ENCODE peak calls at places on chromosomes 6 and 20, in seven cellular contexts. One of them, this sample, is unnamed.

GRCh38 chr20:45445805-45446562 is 23.6 kb upstream of the WFDC2 start:
- DNase-seq in NCI-H2081: peak
- DNase-seq in upper lobe of right lung: no peak
- DNase-seq in spleen: no peak
- DNase-seq in lower lobe of right lung: no peak
- DNase-seq in brain microvascular endothelial cell: no peak
- DNase-seq in germinal center: peak
- DNase-seq in this sample: peak

GRCh38 chr20:2089447-2089846 is 12.2 kb upstream of the STK35 start:
- DNase-seq in spleen: no peak
- DNase-seq in lower lobe of right lung: no peak
- DNase-seq in brain microvascular endothelial cell: no peak
- DNase-seq in germinal center: no peak
- DNase-seq in upper lobe of right lung: no peak
- DNase-seq in NCI-H2081: no peak
- DNase-seq in this sample: no peak

GRCh38 chr20:48597521-48598302 is 230.1 kb downstream of the PREX1 start:
- DNase-seq in spleen: no peak
- DNase-seq in NCI-H2081: no peak
- DNase-seq in germinal center: no peak
- DNase-seq in upper lobe of right lung: peak
- DNase-seq in lower lobe of right lung: peak
- DNase-seq in brain microvascular endothelial cell: no peak
- DNase-seq in this sample: no peak

GRCh38 chr6:21811484-21811883 is 217.9 kb downstream of the SOX4 start:
- DNase-seq in NCI-H2081: no peak
- DNase-seq in brain microvascular endothelial cell: no peak
- DNase-seq in spleen: no peak
- DNase-seq in germinal center: no peak
- DNase-seq in upper lobe of right lung: no peak
- DNase-seq in lower lobe of right lung: no peak
- DNase-seq in this sample: no peak

GRCh38 chr6:30720738-30721197 is 616 bp downstream of the TUBB start:
- DNase-seq in brain microvascular endothelial cell: no peak
- DNase-seq in spleen: peak
- DNase-seq in NCI-H2081: peak
- DNase-seq in germinal center: peak
- DNase-seq in lower lobe of right lung: peak
- DNase-seq in upper lobe of right lung: peak
- DNase-seq in this sample: peak

GRCh38 chr6:131754715-131755567 is 44.1 kb upstream of the CTAGE9 start:
- DNase-seq in upper lobe of right lung: no peak
- DNase-seq in spleen: no peak
- DNase-seq in brain microvascular endothelial cell: peak
- DNase-seq in germinal center: no peak
- DNase-seq in lower lobe of right lung: no peak
- DNase-seq in NCI-H2081: no peak
- DNase-seq in this sample: no peak

GRCh38 chr20:62949887-62950286 is 2.6 kb upstream of the SLC17A9 start:
- DNase-seq in NCI-H2081: no peak
- DNase-seq in lower lobe of right lung: peak
- DNase-seq in brain microvascular endothelial cell: no peak
- DNase-seq in upper lobe of right lung: no peak
- DNase-seq in germinal center: no peak
- DNase-seq in spleen: peak
- DNase-seq in this sample: peak

GRCh38 chr20:41830702-41831101 is 212.5 kb upstream of the CHD6 start:
- DNase-seq in upper lobe of right lung: no peak
- DNase-seq in NCI-H2081: no peak
- DNase-seq in germinal center: no peak
- DNase-seq in brain microvascular endothelial cell: no peak
- DNase-seq in lower lobe of right lung: no peak
- DNase-seq in spleen: no peak
- DNase-seq in this sample: no peak

GRCh38 chr6:144296973-144297372 is 11.8 kb downstream of the UTRN start:
- DNase-seq in lower lobe of right lung: no peak
- DNase-seq in brain microvascular endothelial cell: no peak
- DNase-seq in upper lobe of right lung: no peak
- DNase-seq in spleen: no peak
- DNase-seq in NCI-H2081: no peak
- DNase-seq in germinal center: no peak
- DNase-seq in this sample: no peak

GRCh38 chr6:14004258-14004657 is 79.5 kb downstream of the RNF182 start:
- DNase-seq in upper lobe of right lung: no peak
- DNase-seq in spleen: no peak
- DNase-seq in germinal center: no peak
- DNase-seq in lower lobe of right lung: no peak
- DNase-seq in brain microvascular endothelial cell: no peak
- DNase-seq in NCI-H2081: no peak
- DNase-seq in this sample: no peak

GRCh38 chr20:11108102-11108842 is 434.5 kb upstream of the JAG1 start:
- DNase-seq in lower lobe of right lung: no peak
- DNase-seq in spleen: no peak
- DNase-seq in brain microvascular endothelial cell: peak
- DNase-seq in NCI-H2081: no peak
- DNase-seq in upper lobe of right lung: no peak
- DNase-seq in germinal center: no peak
- DNase-seq in this sample: no peak

GRCh38 chr20:62614961-62615680 is 27.2 kb upstream of the SLCO4A1 start:
- DNase-seq in spleen: no peak
- DNase-seq in lower lobe of right lung: no peak
- DNase-seq in NCI-H2081: no peak
- DNase-seq in brain microvascular endothelial cell: no peak
- DNase-seq in upper lobe of right lung: no peak
- DNase-seq in germinal center: no peak
- DNase-seq in this sample: no peak

GRCh38 chr20:19210426-19211155 is 1.9 kb upstream of the SLC24A3 start:
- DNase-seq in lower lobe of right lung: no peak
- DNase-seq in spleen: no peak
- DNase-seq in brain microvascular endothelial cell: no peak
- DNase-seq in germinal center: no peak
- DNase-seq in NCI-H2081: no peak
- DNase-seq in upper lobe of right lung: no peak
- DNase-seq in this sample: no peak

GRCh38 chr6:136158971-136159370 is 91.1 kb downstream of the MTFR2 start:
- DNase-seq in upper lobe of right lung: no peak
- DNase-seq in NCI-H2081: no peak
- DNase-seq in lower lobe of right lung: no peak
- DNase-seq in germinal center: no peak
- DNase-seq in spleen: no peak
- DNase-seq in brain microvascular endothelial cell: no peak
- DNase-seq in this sample: no peak

GRCh38 chr6:8066108-8066507 is 1.9 kb upstream of the BLOC1S5 start:
- DNase-seq in spleen: no peak
- DNase-seq in germinal center: no peak
- DNase-seq in upper lobe of right lung: no peak
- DNase-seq in lower lobe of right lung: no peak
- DNase-seq in NCI-H2081: no peak
- DNase-seq in brain microvascular endothelial cell: no peak
- DNase-seq in this sample: no peak

GRCh38 chr6:49072146-49072545 is 390.9 kb downstream of the MMUT start:
- DNase-seq in NCI-H2081: no peak
- DNase-seq in spleen: no peak
- DNase-seq in upper lobe of right lung: no peak
- DNase-seq in brain microvascular endothelial cell: no peak
- DNase-seq in germinal center: no peak
- DNase-seq in lower lobe of right lung: no peak
- DNase-seq in this sample: no peak

GRCh38 chr20:58778774-58779173 is 71.9 kb downstream of the GNAS-AS1 start:
- DNase-seq in lower lobe of right lung: no peak
- DNase-seq in NCI-H2081: no peak
- DNase-seq in germinal center: no peak
- DNase-seq in brain microvascular endothelial cell: no peak
- DNase-seq in upper lobe of right lung: peak
- DNase-seq in spleen: no peak
- DNase-seq in this sample: no peak

GRCh38 chr6:108020438-108021116 is 54.0 kb downstream of the OSTM1 start:
- DNase-seq in brain microvascular endothelial cell: no peak
- DNase-seq in spleen: no peak
- DNase-seq in lower lobe of right lung: no peak
- DNase-seq in NCI-H2081: no peak
- DNase-seq in upper lobe of right lung: no peak
- DNase-seq in germinal center: no peak
- DNase-seq in this sample: no peak

GRCh38 chr20:1933465-1933870 is 38.3 kb downstream of the SIRPA start:
- DNase-seq in upper lobe of right lung: no peak
- DNase-seq in germinal center: no peak
- DNase-seq in spleen: no peak
- DNase-seq in lower lobe of right lung: no peak
- DNase-seq in brain microvascular endothelial cell: no peak
- DNase-seq in NCI-H2081: no peak
- DNase-seq in this sample: no peak

GRCh38 chr20:39660251-39660650 is 698.1 kb downstream of the DHX35 start:
- DNase-seq in brain microvascular endothelial cell: peak
- DNase-seq in upper lobe of right lung: no peak
- DNase-seq in NCI-H2081: no peak
- DNase-seq in germinal center: no peak
- DNase-seq in lower lobe of right lung: no peak
- DNase-seq in spleen: no peak
- DNase-seq in this sample: no peak

GRCh38 chr6:49522710-49523593 is 23.2 kb downstream of the GLYATL3 start:
- DNase-seq in spleen: no peak
- DNase-seq in germinal center: no peak
- DNase-seq in upper lobe of right lung: no peak
- DNase-seq in brain microvascular endothelial cell: no peak
- DNase-seq in lower lobe of right lung: no peak
- DNase-seq in NCI-H2081: peak
- DNase-seq in this sample: peak

GRCh38 chr20:61780066-61780465 is 285.6 kb downstream of the TAF4 start:
- DNase-seq in NCI-H2081: no peak
- DNase-seq in germinal center: no peak
- DNase-seq in spleen: peak
- DNase-seq in upper lobe of right lung: no peak
- DNase-seq in brain microvascular endothelial cell: no peak
- DNase-seq in lower lobe of right lung: peak
- DNase-seq in this sample: no peak

GRCh38 chr20:7257719-7258466 is 490.4 kb downstream of the BMP2 start:
- DNase-seq in NCI-H2081: no peak
- DNase-seq in brain microvascular endothelial cell: no peak
- DNase-seq in germinal center: no peak
- DNase-seq in spleen: no peak
- DNase-seq in lower lobe of right lung: no peak
- DNase-seq in upper lobe of right lung: no peak
- DNase-seq in this sample: no peak

GRCh38 chr6:93418113-93418447 is 1.3 kb downstream of the EPHA7 start:
- DNase-seq in lower lobe of right lung: no peak
- DNase-seq in germinal center: no peak
- DNase-seq in brain microvascular endothelial cell: no peak
- DNase-seq in NCI-H2081: no peak
- DNase-seq in spleen: no peak
- DNase-seq in upper lobe of right lung: no peak
- DNase-seq in this sample: no peak

GRCh38 chr6:53725791-53726575 is 60.4 kb upstream of the KLHL31 start:
- DNase-seq in lower lobe of right lung: peak
- DNase-seq in germinal center: peak
- DNase-seq in NCI-H2081: peak
- DNase-seq in upper lobe of right lung: peak
- DNase-seq in spleen: peak
- DNase-seq in brain microvascular endothelial cell: peak
- DNase-seq in this sample: peak

GRCh38 chr6:41596807-41597206 is 41.5 kb upstream of the MDFI start:
- DNase-seq in brain microvascular endothelial cell: no peak
- DNase-seq in upper lobe of right lung: no peak
- DNase-seq in lower lobe of right lung: peak
- DNase-seq in NCI-H2081: no peak
- DNase-seq in germinal center: no peak
- DNase-seq in spleen: no peak
- DNase-seq in this sample: peak

GRCh38 chr6:45187841-45188240 is 140.3 kb upstream of the RUNX2 start:
- DNase-seq in spleen: no peak
- DNase-seq in lower lobe of right lung: no peak
- DNase-seq in upper lobe of right lung: no peak
- DNase-seq in brain microvascular endothelial cell: peak
- DNase-seq in NCI-H2081: no peak
- DNase-seq in germinal center: no peak
- DNase-seq in this sample: no peak

GRCh38 chr6:51292659-51293058 is 474.0 kb downstream of the TFAP2B start:
- DNase-seq in germinal center: no peak
- DNase-seq in spleen: no peak
- DNase-seq in upper lobe of right lung: no peak
- DNase-seq in lower lobe of right lung: no peak
- DNase-seq in brain microvascular endothelial cell: peak
- DNase-seq in NCI-H2081: no peak
- DNase-seq in this sample: no peak

GRCh38 chr20:32067234-32067821 is 15.3 kb downstream of the HCK start:
- DNase-seq in brain microvascular endothelial cell: peak
- DNase-seq in spleen: no peak
- DNase-seq in upper lobe of right lung: no peak
- DNase-seq in lower lobe of right lung: no peak
- DNase-seq in germinal center: no peak
- DNase-seq in NCI-H2081: no peak
- DNase-seq in this sample: no peak

GRCh38 chr20:50252715-50253500 is 62.3 kb downstream of the CEBPB start:
- DNase-seq in upper lobe of right lung: no peak
- DNase-seq in spleen: no peak
- DNase-seq in lower lobe of right lung: peak
- DNase-seq in germinal center: no peak
- DNase-seq in brain microvascular endothelial cell: no peak
- DNase-seq in NCI-H2081: no peak
- DNase-seq in this sample: no peak

GRCh38 chr20:57092900-57093238 is 173.6 kb downstream of the BMP7 start:
- DNase-seq in lower lobe of right lung: peak
- DNase-seq in brain microvascular endothelial cell: no peak
- DNase-seq in germinal center: no peak
- DNase-seq in upper lobe of right lung: no peak
- DNase-seq in NCI-H2081: no peak
- DNase-seq in spleen: no peak
- DNase-seq in this sample: no peak

This sample was measured in Caco-2.